ENCODE peak calls at places on chromosome 22, in four cellular contexts. F is heart left ventricle, V is upper lobe of left lung, A is kidney. M is an unnamed sample.

GRCh38 chr22:22721681-22722309 is 77.4 kb downstream of the GGTLC2 start:
- DNase-seq in F (no peak), V (peak), A (no peak), M (peak)

GRCh38 chr22:45302047-45302446 is 7.7 kb upstream of the FAM118A start:
- DNase-seq in F (no peak), V (no peak), A (no peak), M (no peak)

GRCh38 chr22:47841166-47841565 is 1078.7 kb downstream of the TBC1D22A start:
- DNase-seq in F (no peak), V (no peak), A (no peak), M (no peak)

GRCh38 chr22:49099496-49100124 is 728.1 kb downstream of the BRD1 start:
- DNase-seq in F (peak), V (no peak), A (peak), M (no peak)

GRCh38 chr22:19517919-19518567 is 6.2 kb downstream of the CLDN5 start:
- DNase-seq in F (no peak), V (no peak), A (no peak), M (no peak)

GRCh38 chr22:27896251-27896650 is 22.8 kb downstream of the PITPNB start:
- DNase-seq in F (no peak), V (no peak), A (no peak), M (no peak)

GRCh38 chr22:38201718-38202436 is at the start of gene MAFF:
- DNase-seq in F (peak), V (peak), A (peak), M (peak)

GRCh38 chr22:39405346-39406085 is 5.9 kb downstream of the TAB1 start:
- DNase-seq in F (no peak), V (no peak), A (peak), M (no peak)

GRCh38 chr22:39574779-39575551 is 4.4 kb downstream of the CACNA1I start:
- DNase-seq in F (no peak), V (no peak), A (no peak), M (no peak)

GRCh38 chr22:38700271-38700788 is 413 bp downstream of the JOSD1 start:
- DNase-seq in F (peak), V (peak), A (peak), M (peak)

GRCh38 chr22:20398420-20398819 is 4.5 kb downstream of the ZNF74 start:
- DNase-seq in F (no peak), V (no peak), A (no peak), M (no peak)

GRCh38 chr22:24303007-24303406 is 32.4 kb downstream of the SPECC1L start:
- DNase-seq in F (no peak), V (no peak), A (no peak), M (no peak)

GRCh38 chr22:37401861-37402506 is 25.3 kb downstream of the ELFN2 start:
- DNase-seq in F (no peak), V (no peak), A (no peak), M (no peak)

GRCh38 chr22:36641902-36642640 is 61.5 kb downstream of the CACNG2 start:
- DNase-seq in F (no peak), V (no peak), A (no peak), M (no peak)

GRCh38 chr22:38286915-38287669 is 14.3 kb upstream of the TMEM184B start:
- DNase-seq in F (no peak), V (no peak), A (no peak), M (no peak)

GRCh38 chr22:50086526-50086925 is 1.3 kb upstream of the MLC1 start:
- DNase-seq in F (no peak), V (no peak), A (no peak), M (no peak)

DNA sequence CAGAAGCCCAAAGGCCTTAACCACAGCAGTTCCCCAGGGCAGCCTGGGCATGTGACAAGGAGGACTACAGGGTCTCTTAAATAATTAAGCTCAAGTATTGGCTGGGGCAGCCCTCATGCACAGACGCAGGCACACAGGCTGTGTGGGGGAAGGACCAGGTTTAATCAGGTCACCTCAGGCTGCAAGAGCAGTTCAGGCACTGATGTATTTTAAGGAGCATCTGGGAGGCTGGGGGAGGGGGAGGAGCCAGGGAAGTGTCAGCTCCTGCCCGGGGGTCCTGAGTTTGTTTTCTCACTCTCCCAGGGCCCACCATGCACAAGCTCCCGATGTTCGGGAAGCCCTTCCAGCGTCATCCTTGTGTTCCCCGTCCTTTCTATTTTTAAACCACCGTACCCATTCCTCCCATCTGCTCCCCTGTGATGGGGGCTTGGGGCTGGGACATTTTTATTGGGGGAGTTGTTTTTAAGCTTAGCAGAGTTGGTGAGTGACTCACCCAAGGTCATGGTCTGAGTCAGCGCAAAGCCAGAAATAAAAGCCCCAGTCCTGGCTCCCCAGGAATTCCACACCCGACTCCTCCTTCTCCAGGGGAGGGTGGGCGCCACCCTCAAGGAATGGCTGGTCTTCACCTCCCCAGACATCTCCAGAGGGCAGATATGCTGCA is 2.4 kb downstream of the CSDC2 start:
- DNase-seq in F (no peak), V (no peak), A (no peak), M (no peak)
- H3K27ac ChIP-seq in F (peak), V (no peak), A (peak), M (no peak)

DNA sequence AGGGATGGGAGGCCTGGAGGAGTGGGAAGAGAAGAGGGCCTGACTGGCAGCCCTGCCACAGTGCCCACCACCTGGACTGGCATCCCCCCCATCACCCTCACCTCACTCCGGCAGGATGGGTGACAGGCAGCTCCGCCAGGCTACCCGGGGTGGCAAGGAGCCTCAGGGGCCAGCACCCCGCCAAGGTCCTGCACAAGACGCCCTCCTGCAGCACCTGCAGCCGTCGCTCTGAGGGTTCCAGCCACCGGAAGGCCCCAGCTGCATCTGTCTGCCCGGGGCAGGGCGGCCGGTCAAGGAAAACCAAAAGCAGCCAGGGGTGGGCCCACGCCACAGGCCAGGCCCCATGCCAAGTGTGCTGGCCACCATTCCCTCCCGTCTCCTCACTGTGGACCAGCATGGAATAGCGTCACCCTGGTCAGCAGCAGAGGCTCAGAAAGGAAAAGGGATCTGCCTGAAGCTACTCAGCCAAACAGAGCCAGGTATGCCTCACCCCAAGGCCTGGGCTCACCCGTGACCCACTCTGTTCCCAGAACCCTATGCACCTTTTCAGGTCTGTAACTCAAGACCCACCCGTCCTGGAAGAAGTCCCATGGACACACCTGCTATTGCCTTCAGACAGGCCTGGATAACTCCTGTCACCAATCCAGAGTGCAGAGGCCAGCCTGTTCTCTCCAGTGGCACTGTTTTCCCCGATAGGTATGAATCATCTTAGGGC is 7.0 kb downstream of the RHBDD3 start:
- DNase-seq in F (no peak), V (no peak), A (no peak), M (no peak)
- H3K27ac ChIP-seq in F (no peak), V (no peak), A (no peak), M (no peak)

GRCh38 chr22:41838842-41839618 is 6.1 kb downstream of the SREBF2 start:
- DNase-seq in F (no peak), V (no peak), A (no peak), M (no peak)
- H3K27ac ChIP-seq in F (no peak), V (peak), A (no peak), M (no peak)

GRCh38 chr22:46626356-46626755 is 6.2 kb downstream of the GRAMD4 start:
- DNase-seq in F (peak), V (no peak), A (peak), M (no peak)
- H3K27ac ChIP-seq in F (no peak), V (no peak), A (no peak), M (no peak)

GRCh38 chr22:30289980-30290313 is 642 bp upstream of the CASTOR1 start:
- DNase-seq in F (peak), V (no peak), A (no peak), M (no peak)
- H3K27ac ChIP-seq in F (peak), V (peak), A (peak), M (peak)

M was measured in lower lobe of right lung.